ENCODE peak calls at places on chromosomes 4 and X, in ten cellular contexts. S is T-cell; K is sciatic nerve; U is activated CD4-positive, alpha-beta T cell treated with anti-CD3 and anti-CD28 coated beads, Interleukin-2, amount 10 ng/mL, durations not matched to agents 7 days and 5 days; P is NCI-H1694 treated with DMSO at 0.1 percent for 48 hours; E is left cardiac atrium; L is PC-9; M is WTC11; F is transverse colon; Y is activated naive CD8-positive, alpha-beta T cell treated with anti-CD3 and anti-CD28 coated beads, Interleukin-2, amount 50 U/mL, for 24 hours. D is an unnamed sample.
A peak's percentile ranks its signal among the peaks of the same experiment; 100 is the strongest.

GRCh38 chrX:17464196-17464595 is 89.2 kb downstream of the NHS start:
- DNase-seq in S (no peak), K (no peak), U (no peak), P (no peak), E (no peak), L (peak; percentile 22), M (no peak), F (no peak), Y (no peak), D (no peak)

GRCh38 chr4:137283737-137284136 is 248.6 kb downstream of the PCDH18 start:
- DNase-seq in S (no peak), K (no peak), U (no peak), P (peak; percentile 9), E (no peak), L (no peak), M (no peak), F (no peak), Y (no peak), D (no peak)

GRCh38 chr4:53956454-53956853 is 108.0 kb downstream of the CHIC2 start:
- DNase-seq in S (no peak), K (no peak), U (no peak), P (no peak), E (no peak), L (no peak), M (no peak), F (no peak), Y (no peak), D (peak; percentile 23)

GRCh38 chr4:106418444-106418843 is 49.9 kb upstream of the GIMD1 start:
- DNase-seq in S (no peak), K (no peak), U (no peak), P (no peak), E (no peak), L (no peak), M (no peak), F (no peak), Y (no peak), D (no peak)

GRCh38 chr4:96649536-96649935 is 809.6 kb downstream of the PDHA2 start:
- DNase-seq in S (no peak), K (no peak), U (no peak), P (no peak), E (no peak), L (peak; percentile 38), M (no peak), F (no peak), Y (no peak), D (no peak)

GRCh38 chrX:154485150-154486051 is 1.0 kb downstream of the UBL4A start:
- DNase-seq in S (no peak), K (peak; percentile 64), U (no peak), P (no peak), E (no peak), L (peak; percentile 14), M (no peak), F (no peak), Y (no peak), D (no peak)

GRCh38 chr4:35151816-35152572 is 1092.3 kb downstream of the ARAP2 start:
- DNase-seq in S (no peak), K (no peak), U (no peak), P (no peak), E (no peak), L (peak; percentile 49), M (peak; percentile 76), F (no peak), Y (no peak), D (peak; percentile 61)

GRCh38 chr4:185112104-185112503 is 31.0 kb upstream of the SLC25A4 start:
- DNase-seq in S (no peak), K (no peak), U (no peak), P (no peak), E (peak; percentile 59), L (peak; percentile 58), M (no peak), F (no peak), Y (no peak), D (peak; percentile 24)

GRCh38 chr4:57124145-57124544 is 14.0 kb upstream of the IGFBP7 start:
- DNase-seq in S (no peak), K (no peak), U (no peak), P (no peak), E (no peak), L (no peak), M (no peak), F (no peak), Y (no peak), D (peak; percentile 73)

GRCh38 chr4:102439835-102440234 is 61.3 kb upstream of the NFKB1 start:
- DNase-seq in S (no peak), K (no peak), U (no peak), P (no peak), E (no peak), L (no peak), M (no peak), F (no peak), Y (no peak), D (peak; percentile 20)

GRCh38 chrX:153885208-153885787 is 675 bp downstream of the L1CAM start:
- DNase-seq in S (no peak), K (no peak), U (no peak), P (no peak), E (no peak), L (no peak), M (no peak), F (no peak), Y (no peak), D (no peak)

GRCh38 chrX:24828600-24828999 is 134.9 kb downstream of the POLA1 start:
- DNase-seq in S (no peak), K (no peak), U (no peak), P (no peak), E (no peak), L (no peak), M (no peak), F (no peak), Y (no peak), D (no peak)

GRCh38 chr4:17708992-17709759 is 72.2 kb downstream of the FAM184B start:
- DNase-seq in S (no peak), K (no peak), U (no peak), P (no peak), E (no peak), L (no peak), M (no peak), F (no peak), Y (no peak), D (no peak)

GRCh38 chr4:125827338-125828074 is 512.8 kb downstream of the FAT4 start:
- DNase-seq in S (no peak), K (no peak), U (no peak), P (no peak), E (no peak), L (no peak), M (no peak), F (no peak), Y (no peak), D (no peak)

GRCh38 chrX:41273638-41274037 is 60.3 kb upstream of the DDX3X start:
- DNase-seq in S (no peak), K (no peak), U (no peak), P (no peak), E (no peak), L (no peak), M (no peak), F (no peak), Y (no peak), D (no peak)

GRCh38 chr4:90597927-90598326 is 470.7 kb downstream of the CCSER1 start:
- DNase-seq in S (no peak), K (no peak), U (no peak), P (no peak), E (no peak), L (no peak), M (no peak), F (no peak), Y (no peak), D (no peak)

GRCh38 chr4:3285558-3286334 is 7.1 kb upstream of the RGS12 start:
- DNase-seq in S (no peak), K (peak; percentile 61), U (no peak), P (no peak), E (peak; percentile 44), L (peak; percentile 73), M (peak; percentile 10), F (peak; percentile 59), Y (no peak), D (no peak)

GRCh38 chr4:77650787-77651186 is 45.2 kb downstream of the CXCL13 start:
- DNase-seq in S (no peak), K (no peak), U (no peak), P (no peak), E (no peak), L (no peak), M (no peak), F (no peak), Y (no peak), D (no peak)